ENCODE peak calls at places on chromosomes 3 and 15, in nine cellular contexts. A is mucosa of descending colon; W is GM12864; V is CD4-positive, alpha-beta T cell; L is heart left ventricle; D is HFFc6; N is tibial nerve; K is right lobe of liver; H is left ventricle myocardium inferior. P is an unnamed sample.

GRCh38 chr3:43071313-43071893 is 34.5 kb downstream of the POMGNT2 start:
- DNase-seq in L (no peak), N (no peak), A (no peak), H (no peak), V (peak), W (no peak), D (no peak), K (no peak), P (no peak)

GRCh38 chr3:114445233-114445632 is 151.4 kb downstream of the TIGIT start:
- DNase-seq in L (no peak), W (no peak), H (no peak), K (no peak), A (no peak), D (no peak), N (no peak), V (no peak), P (no peak)

GRCh38 chr3:32387512-32387911 is 4.1 kb upstream of the CMTM7 start:
- DNase-seq in N (no peak), A (no peak), V (no peak), L (no peak), K (no peak), D (no peak), W (no peak), H (no peak), P (no peak)

GRCh38 chr3:108862865-108863798 is 40.5 kb downstream of the TRAT1 start:
- DNase-seq in H (no peak), L (no peak), N (no peak), V (peak), A (no peak), K (no peak), W (no peak), D (no peak), P (peak)

GRCh38 chr3:155853214-155854146 is 747 bp downstream of the SLC33A1 start:
- DNase-seq in L (peak), N (no peak), H (peak), K (peak), V (no peak), W (no peak), D (no peak), A (no peak), P (peak)

GRCh38 chr3:45064512-45065372 is 38.6 kb downstream of the CLEC3B start:
- DNase-seq in W (no peak), K (no peak), N (no peak), V (peak), H (no peak), D (peak), A (no peak), L (no peak), P (no peak)

GRCh38 chr3:99895706-99896441 is 78.2 kb downstream of the CMSS1 start:
- DNase-seq in L (no peak), K (no peak), H (no peak), A (no peak), W (no peak), D (peak), V (no peak), N (no peak), P (no peak)

GRCh38 chr3:100400424-100400781 is 486 bp downstream of the TOMM70 start:
- DNase-seq in W (peak), D (no peak), N (no peak), A (no peak), V (peak), H (no peak), L (peak), K (no peak), P (peak)

GRCh38 chr15:51841401-51842040 is 12.1 kb downstream of the TMOD3 start:
- DNase-seq in D (no peak), H (no peak), A (no peak), W (no peak), L (no peak), K (no peak), V (no peak), N (no peak), P (no peak)

GRCh38 chr3:190307164-190307545 is 15.1 kb downstream of the CLDN1 start:
- DNase-seq in V (no peak), N (no peak), A (no peak), W (no peak), L (no peak), D (no peak), H (no peak), K (no peak), P (no peak)

GRCh38 chr3:96756516-96756915 is 57.9 kb upstream of the EPHA6 start:
- DNase-seq in K (no peak), V (no peak), N (no peak), W (no peak), L (no peak), H (no peak), A (no peak), D (no peak), P (no peak)

GRCh38 chr3:197590313-197590962 is 34.7 kb upstream of the BDH1 start:
- DNase-seq in N (no peak), W (no peak), K (peak), A (peak), D (no peak), L (no peak), H (no peak), V (no peak), P (no peak)

GRCh38 chr3:106711650-106712049 is 665.6 kb upstream of the CCDC54 start:
- DNase-seq in A (no peak), K (no peak), L (no peak), D (peak), V (no peak), W (no peak), N (no peak), H (no peak), P (no peak)

GRCh38 chr3:94291686-94292085 is 228.8 kb downstream of the NSUN3 start:
- DNase-seq in A (no peak), W (no peak), L (no peak), K (no peak), V (no peak), N (no peak), D (no peak), H (no peak), P (no peak)

GRCh38 chr3:65492249-65492648 is 546.5 kb downstream of the MAGI1 start:
- DNase-seq in W (no peak), A (no peak), V (no peak), D (no peak), L (no peak), N (no peak), K (no peak), H (no peak), P (no peak)

GRCh38 chr3:42728056-42728455 is 25.5 kb upstream of the HHATL start:
- DNase-seq in K (no peak), V (no peak), L (peak), D (no peak), A (no peak), N (no peak), H (peak), W (no peak), P (no peak)

GRCh38 chr15:92158426-92158825 is 235.3 kb upstream of the ST8SIA2 start:
- DNase-seq in K (no peak), L (no peak), N (no peak), A (no peak), V (peak), D (no peak), W (peak), H (no peak), P (no peak)

GRCh38 chr15:101607102-101607501 is 45.1 kb downstream of the TM2D3 start:
- DNase-seq in H (no peak), L (no peak), D (no peak), A (no peak), K (no peak), W (no peak), V (no peak), N (no peak), P (no peak)

GRCh38 chr15:90918835-90919234 is 13.5 kb downstream of the HDDC3 start:
- DNase-seq in L (no peak), W (no peak), V (no peak), N (no peak), D (no peak), A (no peak), K (no peak), H (no peak), P (no peak)

GRCh38 chr3:122092460-122093165 is 37.5 kb downstream of the CD86 start:
- DNase-seq in N (no peak), L (peak), K (peak), W (no peak), A (peak), V (no peak), H (peak), D (peak), P (no peak)

GRCh38 chr3:84108442-84108971 is 850.3 kb upstream of the CADM2 start:
- DNase-seq in V (no peak), W (no peak), K (no peak), A (no peak), L (no peak), H (no peak), D (no peak), N (no peak), P (no peak)

GRCh38 chr3:96619475-96619874 is 194.9 kb upstream of the EPHA6 start:
- DNase-seq in N (no peak), V (no peak), A (peak), D (no peak), L (no peak), K (no peak), W (no peak), H (no peak), P (no peak)

GRCh38 chr15:73601449-73602425 is 31.5 kb downstream of the NPTN start:
- DNase-seq in N (no peak), D (peak), A (no peak), L (peak), W (no peak), H (peak), V (no peak), K (no peak), P (no peak)

GRCh38 chr3:171699611-171700010 is 110.7 kb downstream of the PLD1 start:
- DNase-seq in H (no peak), W (no peak), D (no peak), V (no peak), A (no peak), K (no peak), L (no peak), N (no peak), P (no peak)

DNA sequence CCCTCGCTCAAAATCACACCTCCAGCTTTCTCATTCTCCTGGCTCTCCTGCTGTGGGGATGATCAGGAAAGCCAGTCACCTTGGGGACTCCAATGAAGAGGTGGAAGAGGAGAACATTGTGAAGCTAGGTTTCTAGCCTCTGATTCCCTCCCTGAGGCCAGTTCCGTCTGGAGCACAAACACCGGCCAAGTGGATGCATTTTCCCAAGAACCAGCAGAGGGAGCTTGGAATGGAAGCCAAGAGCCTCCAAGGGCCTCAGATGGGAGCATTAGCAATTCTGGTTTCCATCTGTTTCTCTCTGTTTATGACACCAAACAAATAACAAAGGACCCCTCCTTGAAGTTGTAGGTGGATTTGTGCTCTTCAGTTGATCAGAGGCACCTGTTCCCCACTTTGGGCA is 40.6 kb upstream of the NMNAT3 start:
- DNase-seq in D (no peak), W (no peak), A (no peak), K (no peak), V (no peak), H (peak), L (peak), N (no peak), P (no peak)
- TF ChIP-seq CTCF in D (peak), W (no peak), A (no peak), K (peak), V (no peak), H (peak), L (peak), N (no peak), P (no peak)

GRCh38 chr3:157695586-157695985 is 192.4 kb upstream of the VEPH1 start:
- DNase-seq in D (no peak), W (no peak), L (no peak), H (no peak), A (no peak), V (no peak), N (no peak), K (no peak), P (no peak)

GRCh38 chr3:157705258-157705657 is 202.0 kb upstream of the VEPH1 start:
- DNase-seq in N (no peak), K (no peak), V (no peak), W (no peak), L (no peak), H (no peak), A (no peak), D (no peak), P (no peak)

DNA sequence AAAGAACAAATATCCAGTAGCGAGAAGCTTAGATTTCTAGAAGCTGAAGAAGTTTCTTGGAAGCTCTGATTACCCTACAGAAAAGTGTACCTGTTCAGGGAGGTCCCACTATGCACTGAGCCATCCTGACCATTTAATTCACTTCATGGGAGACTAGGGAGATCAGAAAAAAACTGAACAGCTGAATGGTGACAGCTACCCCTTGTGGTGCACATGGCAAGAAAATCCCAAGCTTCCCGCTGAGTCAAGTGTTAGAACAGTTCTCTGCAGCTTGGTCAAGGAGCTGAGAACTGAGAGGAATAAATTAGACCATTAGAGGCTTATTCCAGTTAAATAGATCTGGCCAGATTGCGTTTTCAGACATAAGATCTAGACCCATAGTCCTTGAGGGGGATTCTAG is 197.2 kb upstream of the VEPH1 start:
- DNase-seq in V (no peak), A (no peak), H (no peak), K (no peak), N (no peak), L (no peak), W (no peak), D (no peak), P (no peak)
- TF ChIP-seq CTCF in V (no peak), A (no peak), H (no peak), K (no peak), N (no peak), L (no peak), W (no peak), D (peak), P (no peak)

DNA sequence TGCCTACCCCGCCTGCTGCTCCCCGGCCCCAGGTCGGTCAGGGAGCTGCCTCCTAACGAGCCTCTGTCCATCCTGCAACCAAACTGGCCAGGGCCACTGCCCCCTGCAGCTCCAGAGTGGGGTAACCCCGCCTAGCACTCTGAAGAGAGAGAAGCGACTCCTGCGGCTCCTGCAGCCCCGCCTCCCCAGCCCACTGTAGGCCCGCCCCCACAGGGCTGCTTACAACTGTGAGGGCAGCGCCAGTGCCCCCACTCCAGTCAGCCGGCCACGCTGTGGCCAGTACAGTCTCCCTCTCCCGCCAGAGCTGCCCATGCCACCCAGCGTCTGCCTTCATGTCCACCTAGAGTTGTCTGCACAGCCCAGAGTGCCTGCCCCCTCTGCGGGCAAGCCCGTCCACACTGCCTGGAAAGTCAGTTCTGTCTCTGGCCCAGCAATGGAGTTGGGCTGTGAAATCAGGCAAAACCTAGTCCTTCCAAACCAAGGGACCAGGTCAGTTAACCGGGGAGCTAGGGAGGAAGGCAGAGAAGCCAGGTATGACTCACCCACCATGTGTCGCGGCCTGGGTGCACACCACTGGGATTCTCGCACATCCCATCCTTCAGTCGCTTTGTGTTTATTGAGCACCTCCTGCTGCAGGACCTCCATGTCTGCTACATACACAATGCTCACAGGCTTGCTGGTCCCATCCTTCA is 2.4 kb downstream of the UCN2 start:
- DNase-seq in D (peak), K (peak), A (peak), W (no peak), H (peak), L (peak), V (no peak), N (peak), P (peak)
- TF ChIP-seq CTCF in D (peak), K (no peak), A (no peak), W (peak), H (peak), L (peak), V (no peak), N (no peak), P (peak)

DNA sequence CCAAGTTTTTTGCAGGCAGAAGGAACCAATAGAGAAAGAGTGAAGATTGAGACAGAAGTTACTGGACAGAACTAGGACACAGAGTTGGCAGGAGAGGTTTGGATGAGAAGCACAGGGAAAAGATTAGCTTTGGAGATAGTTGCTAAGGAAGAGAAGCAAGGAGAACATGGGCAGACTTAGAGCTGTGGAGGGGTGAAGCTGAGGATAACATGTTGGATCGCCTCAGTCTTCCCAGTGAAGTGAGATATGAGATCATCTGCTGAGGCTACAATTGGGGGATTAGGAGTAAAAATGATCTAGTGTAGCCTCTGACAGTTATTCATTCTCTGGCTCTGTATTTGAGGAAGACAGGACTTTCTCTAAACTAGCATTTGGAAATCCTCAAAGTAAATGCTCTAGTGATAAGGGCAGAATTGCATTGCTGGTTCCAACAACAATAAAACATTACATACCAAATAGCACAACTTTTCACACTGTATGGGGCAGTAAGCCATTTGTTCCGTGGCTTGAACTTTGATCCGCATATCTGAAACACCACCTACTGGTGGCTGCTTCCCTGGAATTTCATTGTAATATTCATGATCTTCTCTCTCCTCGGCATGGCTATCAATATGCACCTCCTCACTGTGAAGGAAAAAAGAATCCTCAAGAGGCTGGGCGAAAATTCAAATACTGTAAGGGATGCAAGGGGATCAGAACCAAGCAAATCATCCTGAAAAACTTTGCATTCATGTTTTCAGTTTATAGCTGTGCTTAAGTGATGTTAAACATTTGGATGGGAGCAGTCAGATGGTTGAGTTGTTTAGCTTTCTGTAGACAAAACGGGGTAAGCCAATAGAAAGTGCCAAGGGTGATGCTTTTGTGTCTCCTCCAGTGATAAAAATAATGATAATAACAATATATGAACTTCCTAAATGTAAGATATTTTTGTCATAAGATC is 22.2 kb upstream of the EID1 start:
- DNase-seq in N (no peak), D (peak), H (no peak), W (no peak), V (no peak), L (no peak), K (no peak), A (no peak), P (no peak)
- TF ChIP-seq CTCF in N (peak), D (peak), H (peak), W (no peak), V (no peak), L (peak), K (peak), A (peak), P (no peak)

P was measured in GM13977.